ENCODE peak calls at places on chromosomes 11 and 22, in eight cellular contexts. K is SK-N-SH, W is neural crest cell, X is cardiac muscle cell, L is heart left ventricle, J is MM.1S, Q is uterus, D is transverse colon. Z is an unnamed sample.
A peak's percentile ranks its signal among the peaks of the same experiment; 100 is the strongest.

GRCh38 chr22:27238935-27239510 is 562.5 kb downstream of the MN1 start:
- DNase-seq in K (peak; percentile 87), W (no peak), X (peak; percentile 100), L (peak; percentile 91), J (no peak), Q (peak; percentile 88), D (no peak), Z (no peak)

GRCh38 chr11:123654566-123655081 is at the start of gene SCN3B:
- DNase-seq in K (peak; percentile 99), W (peak; percentile 68), X (peak; percentile 71), L (peak; percentile 75), J (peak; percentile 52), Q (peak; percentile 43), D (peak; percentile 57), Z (peak; percentile 90)

GRCh38 chr11:9061807-9062206 is 29.6 kb downstream of the SCUBE2 start:
- DNase-seq in K (no peak), W (no peak), X (no peak), L (no peak), J (no peak), Q (no peak), D (no peak), Z (no peak)

GRCh38 chr22:29149841-29150555 is 55.7 kb upstream of the EMID1 start:
- DNase-seq in K (no peak), W (peak; percentile 46), X (no peak), L (no peak), J (no peak), Q (peak; percentile 2), D (no peak), Z (no peak)

GRCh38 chr11:14687456-14687855 is 43.9 kb downstream of the PDE3B start:
- DNase-seq in K (no peak), W (no peak), X (no peak), L (no peak), J (no peak), Q (no peak), D (no peak), Z (no peak)

GRCh38 chr11:47284151-47284550 is 14.2 kb downstream of the MADD start:
- DNase-seq in K (no peak), W (no peak), X (no peak), L (no peak), J (no peak), Q (no peak), D (no peak), Z (no peak)

GRCh38 chr22:20465759-20466077 is 28.1 kb upstream of the SCARF2 start:
- DNase-seq in K (no peak), W (no peak), X (no peak), L (no peak), J (peak; percentile 40), Q (no peak), D (no peak), Z (no peak)

GRCh38 chr22:47136050-47136449 is 373.6 kb downstream of the TBC1D22A start:
- DNase-seq in K (no peak), W (no peak), X (no peak), L (no peak), J (no peak), Q (no peak), D (no peak), Z (no peak)

GRCh38 chr22:21698430-21699329 is 32.9 kb downstream of the PPIL2 start:
- DNase-seq in K (no peak), W (peak; percentile 44), X (peak; percentile 37), L (peak; percentile 77), J (no peak), Q (peak; percentile 50), D (no peak), Z (no peak)

GRCh38 chr22:45072322-45072903 is 62.6 kb upstream of the PHF21B start:
- DNase-seq in K (no peak), W (no peak), X (peak; percentile 51), L (no peak), J (no peak), Q (no peak), D (no peak), Z (no peak)

GRCh38 chr11:20501971-20502370 is 97.4 kb upstream of the SLC6A5 start:
- DNase-seq in K (no peak), W (no peak), X (no peak), L (no peak), J (no peak), Q (no peak), D (no peak), Z (no peak)

GRCh38 chr11:91871791-91872190 is 352.8 kb upstream of the FAT3 start:
- DNase-seq in K (no peak), W (no peak), X (no peak), L (no peak), J (no peak), Q (no peak), D (peak; percentile 9), Z (no peak)

GRCh38 chr11:5679811-5680210 is 5.1 kb downstream of the TRIM5 start:
- DNase-seq in K (no peak), W (no peak), X (no peak), L (no peak), J (no peak), Q (no peak), D (no peak), Z (no peak)

GRCh38 chr11:111387318-111387863 is 8.3 kb upstream of the POU2AF1 start:
- DNase-seq in K (peak; percentile 64), W (no peak), X (no peak), L (no peak), J (no peak), Q (no peak), D (peak; percentile 90), Z (no peak)

GRCh38 chr22:17149073-17149815 is 9.8 kb downstream of the HDHD5 start:
- DNase-seq in K (no peak), W (no peak), X (no peak), L (no peak), J (no peak), Q (no peak), D (peak; percentile 81), Z (no peak)

GRCh38 chr11:2375341-2375853 is 1.7 kb upstream of the CD81 start:
- DNase-seq in K (no peak), W (no peak), X (no peak), L (peak; percentile 73), J (no peak), Q (no peak), D (no peak), Z (no peak)
- TF ChIP-seq CTCF in K (no peak), W (no peak), X (no peak), L (peak; percentile 9), J (no peak), Q (no peak), D (no peak), Z (no peak)

GRCh38 chr11:13487661-13488030 is 8.2 kb downstream of the PTH start:
- DNase-seq in K (no peak), W (no peak), X (peak; percentile 27), L (no peak), J (no peak), Q (no peak), D (no peak), Z (no peak)
- TF ChIP-seq CTCF in K (no peak), W (peak; percentile 6), X (peak; percentile 35), L (no peak), J (peak; percentile 25), Q (no peak), D (peak; percentile 31), Z (no peak)

DNA sequence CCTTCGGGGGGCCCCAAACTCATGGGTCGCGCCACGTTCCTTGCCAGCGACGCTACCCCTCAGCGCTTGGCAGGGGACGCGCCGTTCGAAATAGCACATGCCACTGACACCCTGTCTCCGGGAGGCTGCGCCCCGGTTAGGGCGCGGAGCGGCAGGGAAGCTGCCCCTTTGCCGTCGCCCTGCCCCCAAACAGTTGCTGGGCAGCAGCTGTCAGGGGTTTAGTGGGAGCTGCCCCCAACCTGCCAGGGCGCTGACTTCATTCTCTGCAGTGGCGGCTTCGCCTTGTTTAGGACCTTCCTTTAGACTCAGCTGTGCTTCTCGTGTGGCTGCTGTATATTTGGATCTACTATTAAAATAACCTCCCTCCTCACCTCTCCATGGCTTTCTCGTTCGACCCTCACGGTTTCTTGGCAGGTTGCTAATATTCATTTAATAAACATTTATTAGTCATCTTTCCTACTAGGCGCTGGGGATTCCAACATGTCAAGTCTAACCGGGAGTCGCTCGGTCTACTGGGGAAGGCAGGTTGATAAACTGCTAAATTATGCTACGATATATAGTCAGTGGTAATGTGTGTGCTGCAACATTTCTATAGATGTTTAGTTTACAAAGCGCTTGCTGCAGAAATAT is 777 bp downstream of the TMEM109 start:
- DNase-seq in K (peak; percentile 77), W (peak; percentile 25), X (peak; percentile 16), L (no peak), J (peak; percentile 51), Q (no peak), D (peak; percentile 38), Z (peak; percentile 27)
- TF ChIP-seq CTCF in K (no peak), W (no peak), X (no peak), L (no peak), J (no peak), Q (no peak), D (no peak), Z (no peak)

GRCh38 chr11:96098511-96099241 is 174.8 kb upstream of the MTMR2 start:
- DNase-seq in K (no peak), W (no peak), X (peak; percentile 73), L (no peak), J (no peak), Q (no peak), D (no peak), Z (no peak)
- TF ChIP-seq CTCF in K (no peak), W (no peak), X (no peak), L (no peak), J (no peak), Q (no peak), D (no peak), Z (no peak)

GRCh38 chr22:43923631-43924548 is at the start of gene PNPLA3:
- DNase-seq in K (peak; percentile 99), W (peak; percentile 89), X (peak; percentile 91), L (peak; percentile 94), J (no peak), Q (peak; percentile 86), D (peak; percentile 87), Z (peak; percentile 96)

GRCh38 chr22:43923191-43923590 is 414 bp upstream of the PNPLA3 start:
- DNase-seq in K (no peak), W (no peak), X (peak; percentile 16), L (no peak), J (no peak), Q (no peak), D (no peak), Z (no peak)

GRCh38 chr22:43921361-43921760 is 2.2 kb upstream of the PNPLA3 start:
- DNase-seq in K (no peak), W (no peak), X (peak; percentile 50), L (no peak), J (no peak), Q (no peak), D (no peak), Z (no peak)

GRCh38 chr22:43919106-43919965 is 4.3 kb upstream of the PNPLA3 start:
- DNase-seq in K (peak; percentile 12), W (no peak), X (peak; percentile 4), L (no peak), J (no peak), Q (no peak), D (no peak), Z (no peak)

GRCh38 chr22:43922123-43922522 is 1.5 kb upstream of the PNPLA3 start:
- DNase-seq in K (no peak), W (no peak), X (no peak), L (no peak), J (no peak), Q (no peak), D (no peak), Z (no peak)
- TF ChIP-seq CTCF in K (peak; percentile 34), W (no peak), X (peak; percentile 17), L (no peak), J (no peak), Q (no peak), D (no peak), Z (peak; percentile 18)

Z was measured in endothelial cell.